ENCODE peak calls at places on chromosomes 7 and 10, in seven cellular contexts. S is SK-N-SH, A is HCT116, M is T47D, G is HepG2, F is GM12878, N is H1. E is an unnamed sample.

GRCh38 chr7:106365252-106366005 is 80.6 kb upstream of the NAMPT start:
- DNase-seq in M (no peak), G (no peak), F (peak; percentile 46), A (no peak), S (no peak), N (no peak), E (no peak)

GRCh38 chr10:110609592-110609991 is 34.5 kb upstream of the RBM20 start:
- DNase-seq in N (no peak), M (peak; percentile 12), A (peak; percentile 15), S (peak; percentile 59), G (no peak), F (no peak), E (no peak)

GRCh38 chr10:48469516-48470020 is 135.3 kb downstream of the ARHGAP22 start:
- DNase-seq in S (peak; percentile 58), G (no peak), N (no peak), M (no peak), F (no peak), A (no peak), E (no peak)

GRCh38 chr7:79293655-79294142 is 159.8 kb downstream of the MAGI2 start:
- DNase-seq in A (no peak), M (peak; percentile 38), N (no peak), F (no peak), S (no peak), G (peak; percentile 86), E (no peak)

GRCh38 chr7:44277391-44277790 is 48.0 kb downstream of the CAMK2B start:
- DNase-seq in G (no peak), A (no peak), M (no peak), F (no peak), S (peak; percentile 36), N (no peak), E (no peak)

GRCh38 chr10:32130788-32131187 is 74.6 kb upstream of the KIF5B start:
- DNase-seq in M (no peak), N (no peak), G (no peak), F (no peak), S (no peak), A (no peak), E (no peak)

GRCh38 chr7:132256721-132257212 is 319.5 kb downstream of the PLXNA4 start:
- DNase-seq in G (peak; percentile 11), M (no peak), F (no peak), N (no peak), S (no peak), A (no peak), E (no peak)

GRCh38 chr7:44145419-44145968 is 4.4 kb upstream of the MYL7 start:
- DNase-seq in N (no peak), S (peak; percentile 78), G (no peak), F (no peak), A (no peak), M (no peak), E (no peak)

GRCh38 chr10:20984632-20985031 is 87.5 kb upstream of the NEBL start:
- DNase-seq in A (no peak), S (no peak), M (no peak), N (no peak), F (no peak), G (no peak), E (no peak)

GRCh38 chr10:77673515-77674140 is 36.0 kb upstream of the KCNMA1 start:
- DNase-seq in M (no peak), G (no peak), S (no peak), N (no peak), A (no peak), F (no peak), E (no peak)

GRCh38 chr10:15860692-15861201 is 440 bp upstream of the MINDY3 start:
- DNase-seq in G (no peak), F (no peak), M (no peak), N (no peak), A (no peak), S (no peak), E (no peak)

GRCh38 chr10:73113543-73113942 is 3.3 kb downstream of the NUDT13 start:
- DNase-seq in G (no peak), M (no peak), A (no peak), F (no peak), N (no peak), S (no peak), E (no peak)

GRCh38 chr7:92782855-92783254 is 53.5 kb downstream of the CDK6 start:
- DNase-seq in F (no peak), N (no peak), S (no peak), A (no peak), M (no peak), G (no peak), E (no peak)

GRCh38 chr10:124106241-124106905 is 13.0 kb upstream of the CHST15 start:
- DNase-seq in N (no peak), S (no peak), M (no peak), A (peak; percentile 48), F (peak; percentile 57), G (peak; percentile 28), E (no peak)

GRCh38 chr10:82814635-82815034 is 939.6 kb downstream of the NRG3 start:
- DNase-seq in S (no peak), N (no peak), M (no peak), F (no peak), A (no peak), G (no peak), E (no peak)

GRCh38 chr10:11204355-11204879 is 186.7 kb downstream of the CELF2 start:
- DNase-seq in G (no peak), A (no peak), N (no peak), M (no peak), F (no peak), S (no peak), E (no peak)

GRCh38 chr10:77245953-77246352 is 391.7 kb downstream of the KCNMA1 start:
- DNase-seq in S (no peak), M (no peak), F (no peak), N (no peak), A (no peak), G (no peak), E (no peak)

GRCh38 chr7:158655931-158656441 is 48.6 kb downstream of the NCAPG2 start:
- DNase-seq in F (peak; percentile 91), N (no peak), A (no peak), M (no peak), G (no peak), S (no peak), E (no peak)

GRCh38 chr10:18713077-18713476 is 53.8 kb downstream of the ARL5B start:
- DNase-seq in F (no peak), N (no peak), A (no peak), S (no peak), G (peak; percentile 53), M (no peak), E (no peak)

GRCh38 chr10:113854757-113855626 is 531 bp downstream of the NHLRC2 start:
- DNase-seq in S (peak; percentile 83), N (no peak), A (peak; percentile 31), G (peak; percentile 23), M (peak; percentile 13), F (no peak), E (peak; percentile 65)

GRCh38 chr7:101169838-101170531 is 4.6 kb upstream of the VGF start:
- DNase-seq in S (peak; percentile 94), M (peak; percentile 44), G (peak; percentile 31), F (no peak), A (no peak), N (no peak), E (peak; percentile 84)

GRCh38 chr7:46707973-46708372 is 786.9 kb upstream of the IGFBP3 start:
- DNase-seq in A (no peak), S (no peak), F (no peak), G (no peak), N (no peak), M (no peak), E (no peak)

GRCh38 chr10:98642281-98642680 is 195.5 kb upstream of the HPS1 start:
- DNase-seq in G (no peak), S (no peak), N (no peak), M (no peak), F (no peak), A (no peak), E (no peak)

GRCh38 chr10:98649170-98649569 is 202.4 kb upstream of the HPS1 start:
- DNase-seq in S (no peak), F (no peak), M (no peak), G (no peak), A (no peak), N (no peak), E (no peak)

GRCh38 chr10:98646998-98647917 is 200.5 kb upstream of the HPS1 start:
- DNase-seq in A (no peak), F (no peak), M (no peak), G (no peak), S (no peak), N (peak; percentile 41), E (no peak)
- TF ChIP-seq JUND in A (no peak), F (no peak), M (no peak), G (no peak), S (no peak), N (no peak), E (no peak)

GRCh38 chr7:136869991-136870798 is 1.7 kb downstream of the CHRM2 start:
- DNase-seq in F (no peak), S (peak; percentile 64), N (no peak), G (no peak), M (no peak), A (no peak), E (no peak)

GRCh38 chr7:136870799-136871487 is 2.5 kb downstream of the CHRM2 start:
- DNase-seq in G (no peak), S (peak; percentile 75), A (no peak), M (no peak), F (no peak), N (no peak), E (no peak)

GRCh38 chr7:136877990-136878389 is 9.5 kb downstream of the CHRM2 start:
- DNase-seq in F (no peak), N (no peak), G (no peak), A (no peak), M (no peak), S (peak; percentile 55), E (no peak)

GRCh38 chr7:136877509-136877908 is 9.1 kb downstream of the CHRM2 start:
- DNase-seq in N (no peak), F (no peak), G (no peak), S (no peak), A (no peak), M (no peak), E (no peak)

GRCh38 chr7:136874393-136875032 is 6.1 kb downstream of the CHRM2 start:
- DNase-seq in G (peak; percentile 20), M (no peak), A (peak; percentile 2), N (no peak), F (no peak), S (peak; percentile 72), E (peak; percentile 71)
- TF ChIP-seq JUND in G (no peak), M (no peak), A (no peak), N (no peak), F (no peak), S (no peak), E (no peak)

DNA sequence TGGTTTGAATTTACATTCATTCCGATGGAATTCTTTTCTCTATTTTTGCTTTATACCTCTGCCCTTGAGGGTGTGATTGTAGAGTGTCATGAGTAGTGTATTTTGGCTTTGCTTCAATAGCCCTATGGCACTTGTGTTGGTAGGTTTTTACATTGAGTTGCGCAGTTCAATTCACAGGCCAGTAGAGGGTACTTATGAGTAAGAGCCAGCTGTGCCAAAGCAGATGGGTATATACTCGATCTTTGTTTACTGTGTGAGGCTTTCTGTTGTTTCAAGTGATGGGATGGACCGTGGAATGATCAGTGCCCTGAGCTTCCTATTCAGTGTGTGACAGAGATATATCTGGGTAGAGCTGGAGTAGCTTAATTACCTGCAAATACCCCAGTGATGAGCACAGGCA is 4.3 kb upstream of the AKR1C3 start:
- DNase-seq in A (peak; percentile 34), M (no peak), F (no peak), G (peak; percentile 43), N (no peak), S (no peak), E (no peak)
- TF ChIP-seq JUND in A (no peak), M (no peak), F (no peak), G (no peak), N (no peak), S (no peak), E (no peak)

GRCh38 chr10:60591119-60591518 is 187.2 kb upstream of the CDK1 start:
- DNase-seq in G (no peak), S (no peak), A (no peak), N (no peak), M (no peak), F (no peak), E (no peak)

GRCh38 chr10:60594476-60595051 is 183.7 kb upstream of the CDK1 start:
- DNase-seq in N (no peak), M (no peak), A (no peak), S (no peak), F (no peak), G (no peak), E (no peak)
- TF ChIP-seq JUND in N (no peak), M (no peak), A (no peak), S (no peak), F (no peak), G (no peak), E (no peak)